ENCODE peak calls at places on chromosomes 13 and 19, in eight cellular contexts. C is CD4-positive, alpha-beta T cell; F is cardiac fibroblast; G is cardiac muscle cell; K is DND-41; O is uterus; L is astrocyte of the spinal cord; Q is H1. W is an unnamed sample.

GRCh38 chr19:40688987-40689338 is 1.5 kb downstream of the NUMBL start:
- DNase-seq in C (no peak), F (no peak), G (no peak), K (no peak), O (no peak), L (no peak), Q (no peak), W (no peak)

GRCh38 chr13:21568854-21569253 is 35.1 kb downstream of the MICU2 start:
- DNase-seq in C (no peak), F (no peak), G (no peak), K (no peak), O (no peak), L (no peak), Q (no peak), W (no peak)

GRCh38 chr13:64371045-64371444 is 2859.1 kb downstream of the PCDH9 start:
- DNase-seq in C (no peak), F (peak), G (no peak), K (no peak), O (no peak), L (peak), Q (no peak), W (no peak)

GRCh38 chr19:48511800-48512503 is at the start of gene LMTK3:
- DNase-seq in C (peak), F (peak), G (peak), K (peak), O (no peak), L (no peak), Q (peak), W (peak)

GRCh38 chr13:21124853-21125252 is 51.5 kb downstream of the SKA3 start:
- DNase-seq in C (no peak), F (peak), G (peak), K (peak), O (no peak), L (peak), Q (no peak), W (no peak)

GRCh38 chr19:39558623-39559117 is 18.7 kb upstream of the EID2 start:
- DNase-seq in C (no peak), F (no peak), G (no peak), K (no peak), O (no peak), L (no peak), Q (no peak), W (no peak)

GRCh38 chr13:70941454-70941853 is 833.2 kb upstream of the KLHL1 start:
- DNase-seq in C (no peak), F (no peak), G (no peak), K (no peak), O (no peak), L (no peak), Q (no peak), W (no peak)

GRCh38 chr19:5354403-5354802 is 13.8 kb upstream of the PTPRS start:
- DNase-seq in C (no peak), F (peak), G (no peak), K (peak), O (no peak), L (no peak), Q (peak), W (no peak)

GRCh38 chr19:41029524-41030432 is 38.7 kb downstream of the CYP2B6 start:
- DNase-seq in C (no peak), F (no peak), G (no peak), K (no peak), O (no peak), L (no peak), Q (no peak), W (no peak)

GRCh38 chr13:74443623-74444022 is 309.4 kb upstream of the KLF12 start:
- DNase-seq in C (no peak), F (peak), G (no peak), K (no peak), O (no peak), L (peak), Q (no peak), W (no peak)

DNA sequence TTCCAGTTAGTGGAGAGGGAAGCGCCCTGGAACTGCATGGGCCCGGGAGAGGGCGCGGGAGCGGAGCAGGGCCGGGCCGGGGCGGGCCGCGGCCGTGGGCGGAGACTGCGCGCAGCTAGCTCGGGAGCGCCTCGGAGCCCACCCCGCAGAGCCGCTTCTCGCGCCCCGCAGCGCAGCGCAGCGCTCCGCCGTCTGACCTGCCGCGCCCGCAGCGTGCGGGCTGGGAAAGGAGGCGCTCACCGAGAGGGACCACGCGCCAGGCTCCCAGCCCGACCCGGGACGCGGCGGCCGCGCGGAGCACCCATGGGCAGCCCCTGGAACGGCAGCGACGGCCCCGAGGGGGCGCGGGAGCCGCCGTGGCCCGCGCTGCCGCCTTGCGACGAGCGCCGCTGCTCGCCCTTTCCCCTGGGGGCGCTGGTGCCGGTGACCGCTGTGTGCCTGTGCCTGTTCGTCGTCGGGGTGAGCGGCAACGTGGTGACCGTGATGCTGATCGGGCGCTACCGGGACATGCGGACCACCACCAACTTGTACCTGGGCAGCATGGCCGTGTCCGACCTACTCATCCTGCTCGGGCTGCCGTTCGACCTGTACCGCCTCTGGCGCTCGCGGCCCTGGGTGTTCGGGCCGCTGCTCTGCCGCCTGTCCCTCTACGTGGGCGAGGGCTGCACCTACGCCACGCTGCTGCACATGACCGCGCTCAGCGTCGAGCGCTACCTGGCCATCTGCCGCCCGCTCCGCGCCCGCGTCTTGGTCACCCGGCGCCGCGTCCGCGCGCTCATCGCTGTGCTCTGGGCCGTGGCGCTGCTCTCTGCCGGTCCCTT is at the start of gene MLNR:
- DNase-seq in C (no peak), F (no peak), G (peak), K (no peak), O (no peak), L (no peak), Q (peak), W (peak)
- TF ChIP-seq CTCF in C (no peak), F (no peak), G (no peak), K (no peak), O (no peak), L (peak), Q (peak), W (peak)

GRCh38 chr13:109751477-109751876 is 34.9 kb downstream of the IRS2 start:
- DNase-seq in C (no peak), F (no peak), G (no peak), K (no peak), O (no peak), L (no peak), Q (no peak), W (no peak)
- TF ChIP-seq CTCF in C (no peak), F (no peak), G (no peak), K (no peak), O (no peak), L (no peak), Q (no peak), W (no peak)

DNA sequence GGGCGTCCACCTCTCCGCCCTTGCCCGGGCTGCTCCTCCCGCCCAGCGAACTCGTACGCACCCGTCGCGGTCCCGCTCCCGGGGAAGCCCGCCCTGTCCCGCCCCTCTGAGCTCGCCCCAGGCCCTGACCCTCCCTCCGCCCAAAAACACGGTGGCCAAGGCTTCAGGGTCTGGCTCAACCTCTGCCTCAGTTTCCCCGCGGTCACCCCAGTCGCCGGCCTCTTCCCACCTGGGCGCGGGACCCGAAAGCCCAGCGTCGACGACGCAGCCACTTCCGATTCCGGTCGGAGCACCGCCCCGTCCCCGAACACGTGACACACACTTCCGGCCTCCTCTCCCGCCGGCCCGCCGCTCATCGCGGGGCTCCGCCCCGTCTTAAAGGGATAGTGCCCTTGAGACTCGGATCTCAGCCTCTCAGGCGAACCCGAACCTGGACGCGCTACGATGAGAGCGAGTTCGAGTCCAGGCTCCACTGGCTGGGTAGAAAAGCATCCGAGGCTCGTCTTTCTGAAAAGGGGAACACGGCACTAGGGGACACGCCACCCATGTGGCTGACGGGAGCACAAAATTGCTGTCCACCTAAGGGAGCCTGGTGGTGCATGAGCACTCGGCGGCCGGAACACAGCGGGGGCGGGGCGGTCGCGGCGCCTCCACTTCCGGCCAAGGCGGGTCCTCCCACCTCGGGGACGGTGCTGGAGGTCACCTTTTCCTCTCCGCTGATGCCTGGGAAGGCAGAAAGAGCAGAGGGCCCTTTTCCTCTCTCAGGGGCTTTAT is at the start of gene C19orf25:
- DNase-seq in C (peak), F (peak), G (peak), K (peak), O (peak), L (peak), Q (peak), W (peak)
- TF ChIP-seq CTCF in C (no peak), F (no peak), G (no peak), K (no peak), O (peak), L (no peak), Q (no peak), W (no peak)

GRCh38 chr13:27794075-27794691 is 1.9 kb downstream of the GSX1 start:
- DNase-seq in C (no peak), F (no peak), G (no peak), K (no peak), O (no peak), L (no peak), Q (peak), W (no peak)

GRCh38 chr13:27796544-27797227 is 4.4 kb downstream of the GSX1 start:
- DNase-seq in C (no peak), F (no peak), G (no peak), K (no peak), O (no peak), L (no peak), Q (no peak), W (no peak)

GRCh38 chr13:27794921-27795717 is 2.8 kb downstream of the GSX1 start:
- DNase-seq in C (no peak), F (no peak), G (no peak), K (no peak), O (no peak), L (no peak), Q (peak), W (no peak)

GRCh38 chr13:27795718-27796019 is 3.4 kb downstream of the GSX1 start:
- DNase-seq in C (no peak), F (no peak), G (no peak), K (no peak), O (no peak), L (no peak), Q (no peak), W (no peak)

GRCh38 chr13:27797228-27797624 is 4.9 kb downstream of the GSX1 start:
- DNase-seq in C (no peak), F (peak), G (peak), K (no peak), O (no peak), L (no peak), Q (peak), W (no peak)
- TF ChIP-seq CTCF in C (no peak), F (no peak), G (peak), K (no peak), O (no peak), L (peak), Q (no peak), W (no peak)

GRCh38 chr19:38044267-38045111 is 137.5 kb downstream of the SIPA1L3 start:
- DNase-seq in C (no peak), F (peak), G (no peak), K (no peak), O (no peak), L (peak), Q (no peak), W (no peak)
- TF ChIP-seq CTCF in C (no peak), F (peak), G (no peak), K (peak), O (no peak), L (peak), Q (no peak), W (no peak)